ENCODE peak calls at places on chromosome 1, in six cellular contexts. E, M, C, G, Q and S are unnamed samples. For H3K4me1, the result is how much of the 10 kb centered on the place peaks cover.

GRCh38 chr1:3356827-3357457 is 97.5 kb upstream of the ARHGEF16 start:
- DNase-seq in E (no peak), M (no peak), C (no peak), G (no peak), Q (no peak), S (no peak)

GRCh38 chr1:244010191-244010590 is 40.9 kb upstream of the ZBTB18 start:
- DNase-seq in E (no peak), M (no peak), C (no peak), G (peak), Q (no peak), S (no peak)

GRCh38 chr1:182742780-182743179 is 46.8 kb upstream of the NPL start:
- DNase-seq in E (no peak), M (no peak), C (no peak), G (no peak), Q (no peak), S (no peak)

GRCh38 chr1:150259758-150260669 is 2.4 kb downstream of the CA14 start:
- DNase-seq in E (peak), M (peak), C (peak), G (no peak), Q (no peak), S (peak)

GRCh38 chr1:121519042-121519755 is 334.4 kb downstream of the SRGAP2C start:
- DNase-seq in E (peak), M (peak), C (peak), G (peak), Q (peak), S (peak)

GRCh38 chr1:246459213-246459612 is 47.9 kb downstream of the SMYD3 start:
- DNase-seq in E (no peak), M (no peak), C (no peak), G (no peak), Q (no peak), S (no peak)

GRCh38 chr1:94753171-94753972 is 66.8 kb upstream of the SLC44A3 start:
- DNase-seq in E (no peak), M (peak), C (peak), G (no peak), Q (no peak), S (no peak)

GRCh38 chr1:235168375-235168774 is 7.3 kb upstream of the RBM34 start:
- DNase-seq in E (no peak), M (no peak), C (no peak), G (no peak), Q (no peak), S (no peak)

GRCh38 chr1:164771568-164772350 is 212.8 kb downstream of the PBX1 start:
- DNase-seq in E (peak), M (no peak), C (no peak), G (no peak), Q (no peak), S (peak)

GRCh38 chr1:15950763-15951295 is 25.1 kb downstream of the ZBTB17 start:
- DNase-seq in E (no peak), M (peak), C (peak), G (no peak), Q (no peak), S (peak)

GRCh38 chr1:206023682-206024081 is at the start of gene CTSE:
- DNase-seq in E (no peak), M (no peak), C (no peak), G (no peak), Q (no peak), S (no peak)

GRCh38 chr1:154750681-154751665 is 119.1 kb downstream of the KCNN3 start:
- DNase-seq in E (no peak), M (no peak), C (no peak), G (no peak), Q (peak), S (no peak)

GRCh38 chr1:27557596-27558340 is 46.2 kb downstream of the AHDC1 start:
- DNase-seq in E (no peak), M (peak), C (peak), G (peak), Q (no peak), S (peak)

GRCh38 chr1:3211996-3212395 is 143.0 kb downstream of the PRDM16 start:
- DNase-seq in E (no peak), M (no peak), C (no peak), G (no peak), Q (no peak), S (no peak)

GRCh38 chr1:206503591-206504362 is 3.6 kb upstream of the RASSF5 start:
- DNase-seq in E (peak), M (peak), C (no peak), G (no peak), Q (no peak), S (peak)

GRCh38 chr1:88878731-88879130 is 12.6 kb downstream of the GTF2B start:
- DNase-seq in E (no peak), M (no peak), C (no peak), G (no peak), Q (no peak), S (no peak)

GRCh38 chr1:23599125-23599524 is 39.8 kb upstream of the ID3 start:
- DNase-seq in E (no peak), M (no peak), C (no peak), G (no peak), Q (no peak), S (no peak)

GRCh38 chr1:35808376-35809155 is 750 bp downstream of the AGO4 start:
- DNase-seq in E (peak), M (peak), C (peak), G (peak), Q (peak), S (no peak)

GRCh38 chr1:243902100-243902499 is 52.1 kb upstream of the AKT3 start:
- DNase-seq in E (no peak), M (no peak), C (no peak), G (no peak), Q (no peak), S (no peak)

GRCh38 chr1:7438396-7438785 is 332.7 kb upstream of the VAMP3 start:
- DNase-seq in E (no peak), M (no peak), C (no peak), G (no peak), Q (no peak), S (no peak)

GRCh38 chr1:182598296-182598695 is 5.9 kb downstream of the RGS16 start:
- DNase-seq in E (no peak), M (no peak), C (no peak), G (no peak), Q (no peak), S (no peak)

GRCh38 chr1:108556501-108556900 is 3.4 kb upstream of the EEIG2 start:
- DNase-seq in E (no peak), M (no peak), C (no peak), G (no peak), Q (no peak), S (no peak)

GRCh38 chr1:189983156-189983555 is 494.5 kb downstream of the BRINP3 start:
- DNase-seq in E (no peak), M (no peak), C (no peak), G (no peak), Q (no peak), S (no peak)

DNA sequence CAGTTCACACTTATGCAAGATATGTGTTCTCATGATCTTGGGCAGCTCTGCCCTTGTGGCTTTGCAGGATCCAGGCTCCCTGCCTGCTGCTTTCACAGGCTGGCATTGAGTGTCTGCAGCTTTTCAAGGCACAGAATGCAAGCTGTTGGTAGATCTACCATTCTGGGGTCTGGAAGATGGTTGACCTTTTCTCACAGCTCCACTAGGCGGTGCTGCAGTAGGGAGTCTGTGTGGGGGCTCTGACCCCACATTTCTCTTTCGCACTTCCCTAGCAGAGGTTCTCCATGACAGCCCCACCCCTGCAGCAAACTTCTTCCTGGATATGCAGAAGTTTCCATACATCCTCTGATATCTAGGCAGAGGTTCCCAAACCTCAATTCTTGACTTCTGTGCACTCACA is 500.5 kb downstream of the BRINP3 start:
- DNase-seq in E (no peak), M (no peak), C (no peak), G (no peak), Q (no peak), S (no peak)
- TF ChIP-seq CTCF in E (no peak), M (no peak), C (no peak), G (no peak), Q (no peak), S (no peak)

GRCh38 chr1:109802901-109803561 is 39.3 kb upstream of the EPS8L3 start:
- DNase-seq in E (no peak), M (no peak), C (no peak), G (no peak), Q (no peak), S (no peak)
- H3K4me1 ChIP-seq in E (under half), M (under half), C (under half), G (under half), Q (under half), S (under half)

GRCh38 chr1:99942723-99943122 is 27.1 kb upstream of the SLC35A3 start:
- DNase-seq in E (no peak), M (no peak), C (no peak), G (no peak), Q (no peak), S (no peak)
- H3K27ac ChIP-seq in E (peak), M (no peak), C (no peak), G (no peak), Q (no peak), S (no peak)

GRCh38 chr1:175744833-175745232 is 1.4 kb upstream of the TNR start:
- DNase-seq in E (no peak), M (no peak), C (no peak), G (no peak), Q (no peak), S (no peak)
- TF ChIP-seq CTCF in E (peak), M (no peak), C (no peak), G (peak), Q (peak), S (peak)

GRCh38 chr1:156160744-156161181 is 7.4 kb downstream of the SEMA4A start:
- DNase-seq in E (peak), M (peak), C (peak), G (no peak), Q (no peak), S (no peak)
- H3K4me1 ChIP-seq in E (under half), M (under half), C (under half), G (under half), Q (half or more), S (under half)

DNA sequence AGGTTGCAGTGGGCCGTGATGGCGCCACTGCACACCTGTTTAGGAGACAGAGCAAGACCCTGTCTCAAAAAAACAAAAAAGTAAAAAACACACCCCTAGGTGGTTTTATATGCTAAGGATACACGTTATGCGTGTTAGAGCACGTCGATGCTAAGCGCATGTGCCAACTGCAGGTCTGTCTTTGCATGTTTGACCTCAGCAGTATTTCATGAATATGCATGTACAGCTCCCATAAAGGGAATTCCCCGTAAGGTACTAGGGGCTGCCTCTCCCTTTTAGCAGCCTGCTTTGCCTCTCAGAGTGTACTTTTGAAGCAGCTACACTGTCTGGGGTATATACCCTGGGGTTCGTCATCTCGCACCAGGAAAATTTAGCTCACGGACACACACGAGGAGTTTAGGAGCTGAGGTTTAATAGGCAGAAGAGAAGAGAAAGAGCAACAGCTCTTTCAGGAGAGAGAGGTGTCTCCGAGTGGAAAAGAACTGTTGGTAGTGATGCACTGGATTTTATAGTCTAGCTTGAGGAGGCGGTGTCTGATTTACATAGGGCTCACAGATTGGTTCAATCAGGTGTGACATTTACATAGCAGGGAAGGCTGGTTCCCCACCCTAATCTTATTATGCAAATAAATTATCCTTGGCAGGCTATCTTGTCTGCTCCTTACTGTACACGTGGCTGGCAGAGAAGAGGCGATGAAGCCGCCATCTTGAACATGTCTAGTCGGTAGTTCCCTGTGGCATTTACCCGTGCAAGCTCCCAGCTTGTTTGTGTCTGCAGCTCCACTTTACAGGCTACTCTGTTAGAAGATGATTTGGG is 4.2 kb upstream of the OTUD3 start:
- DNase-seq in E (peak), M (no peak), C (no peak), G (no peak), Q (no peak), S (peak)
- H3K27ac ChIP-seq in E (peak), M (no peak), C (no peak), G (no peak), Q (no peak), S (peak)